ENCODE peak calls at places on chromosomes 4 and X, in five cellular contexts. One of them, this sample, is unnamed.

GRCh38 chrX:150693782-150694574 is 782 bp downstream of the MTMR1 start:
- DNase-seq in stimulated activated CD4-positive, alpha-beta T cell treated with anti-CD3 and anti-CD28 coated beads, Interleukin-12 subunit alpha, Interleukin-12 subunit beta, amount 100 ng/mL, for 48 hours: no peak
- DNase-seq in hippocampal formation: no peak
- DNase-seq in T-helper 17 cell: peak
- DNase-seq in GM12891: peak
- DNase-seq in this sample: peak

GRCh38 chrX:52265713-52266112 is 81.0 kb downstream of the MAGED4 start:
- DNase-seq in stimulated activated CD4-positive, alpha-beta T cell treated with anti-CD3 and anti-CD28 coated beads, Interleukin-12 subunit alpha, Interleukin-12 subunit beta, amount 100 ng/mL, for 48 hours: no peak
- DNase-seq in hippocampal formation: no peak
- DNase-seq in T-helper 17 cell: no peak
- DNase-seq in GM12891: no peak
- DNase-seq in this sample: no peak

GRCh38 chr4:126738926-126739325 is 893.8 kb upstream of the INTU start:
- DNase-seq in stimulated activated CD4-positive, alpha-beta T cell treated with anti-CD3 and anti-CD28 coated beads, Interleukin-12 subunit alpha, Interleukin-12 subunit beta, amount 100 ng/mL, for 48 hours: no peak
- DNase-seq in hippocampal formation: no peak
- DNase-seq in T-helper 17 cell: no peak
- DNase-seq in GM12891: no peak
- DNase-seq in this sample: no peak

GRCh38 chrX:30275498-30275897 is 28.6 kb downstream of the MAGEB1 start:
- DNase-seq in stimulated activated CD4-positive, alpha-beta T cell treated with anti-CD3 and anti-CD28 coated beads, Interleukin-12 subunit alpha, Interleukin-12 subunit beta, amount 100 ng/mL, for 48 hours: no peak
- DNase-seq in hippocampal formation: no peak
- DNase-seq in T-helper 17 cell: no peak
- DNase-seq in GM12891: no peak
- DNase-seq in this sample: no peak

GRCh38 chr4:183195534-183195933 is 96.5 kb downstream of the WWC2 start:
- DNase-seq in stimulated activated CD4-positive, alpha-beta T cell treated with anti-CD3 and anti-CD28 coated beads, Interleukin-12 subunit alpha, Interleukin-12 subunit beta, amount 100 ng/mL, for 48 hours: no peak
- DNase-seq in hippocampal formation: no peak
- DNase-seq in T-helper 17 cell: no peak
- DNase-seq in GM12891: no peak
- DNase-seq in this sample: no peak

GRCh38 chr4:123352240-123352945 is 44.2 kb upstream of the SPRY1 start:
- DNase-seq in stimulated activated CD4-positive, alpha-beta T cell treated with anti-CD3 and anti-CD28 coated beads, Interleukin-12 subunit alpha, Interleukin-12 subunit beta, amount 100 ng/mL, for 48 hours: no peak
- DNase-seq in hippocampal formation: no peak
- DNase-seq in T-helper 17 cell: no peak
- DNase-seq in GM12891: no peak
- DNase-seq in this sample: no peak

GRCh38 chr4:184782731-184783472 is 42.9 kb downstream of the ACSL1 start:
- DNase-seq in stimulated activated CD4-positive, alpha-beta T cell treated with anti-CD3 and anti-CD28 coated beads, Interleukin-12 subunit alpha, Interleukin-12 subunit beta, amount 100 ng/mL, for 48 hours: no peak
- DNase-seq in hippocampal formation: no peak
- DNase-seq in T-helper 17 cell: no peak
- DNase-seq in GM12891: no peak
- DNase-seq in this sample: no peak

GRCh38 chrX:124440674-124441073 is 94.3 kb downstream of the SH2D1A start:
- DNase-seq in stimulated activated CD4-positive, alpha-beta T cell treated with anti-CD3 and anti-CD28 coated beads, Interleukin-12 subunit alpha, Interleukin-12 subunit beta, amount 100 ng/mL, for 48 hours: no peak
- DNase-seq in hippocampal formation: no peak
- DNase-seq in T-helper 17 cell: no peak
- DNase-seq in GM12891: no peak
- DNase-seq in this sample: no peak

GRCh38 chr4:80365928-80366327 is 30.4 kb downstream of the CFAP299 start:
- DNase-seq in stimulated activated CD4-positive, alpha-beta T cell treated with anti-CD3 and anti-CD28 coated beads, Interleukin-12 subunit alpha, Interleukin-12 subunit beta, amount 100 ng/mL, for 48 hours: peak
- DNase-seq in hippocampal formation: no peak
- DNase-seq in T-helper 17 cell: peak
- DNase-seq in GM12891: no peak
- DNase-seq in this sample: peak

GRCh38 chr4:181770971-181771370 is 472.2 kb upstream of the TENM3 start:
- DNase-seq in stimulated activated CD4-positive, alpha-beta T cell treated with anti-CD3 and anti-CD28 coated beads, Interleukin-12 subunit alpha, Interleukin-12 subunit beta, amount 100 ng/mL, for 48 hours: no peak
- DNase-seq in hippocampal formation: no peak
- DNase-seq in T-helper 17 cell: no peak
- DNase-seq in GM12891: no peak
- DNase-seq in this sample: no peak

GRCh38 chr4:117831060-117831683 is 203.1 kb upstream of the NDST3 start:
- DNase-seq in stimulated activated CD4-positive, alpha-beta T cell treated with anti-CD3 and anti-CD28 coated beads, Interleukin-12 subunit alpha, Interleukin-12 subunit beta, amount 100 ng/mL, for 48 hours: no peak
- DNase-seq in hippocampal formation: no peak
- DNase-seq in T-helper 17 cell: no peak
- DNase-seq in GM12891: no peak
- DNase-seq in this sample: no peak

GRCh38 chrX:31392541-31392940 is 320.7 kb upstream of the FTHL17 start:
- DNase-seq in stimulated activated CD4-positive, alpha-beta T cell treated with anti-CD3 and anti-CD28 coated beads, Interleukin-12 subunit alpha, Interleukin-12 subunit beta, amount 100 ng/mL, for 48 hours: no peak
- DNase-seq in hippocampal formation: no peak
- DNase-seq in T-helper 17 cell: no peak
- DNase-seq in GM12891: no peak
- DNase-seq in this sample: no peak

GRCh38 chr4:8525383-8526120 is 54.6 kb upstream of the GPR78 start:
- DNase-seq in stimulated activated CD4-positive, alpha-beta T cell treated with anti-CD3 and anti-CD28 coated beads, Interleukin-12 subunit alpha, Interleukin-12 subunit beta, amount 100 ng/mL, for 48 hours: no peak
- DNase-seq in hippocampal formation: no peak
- DNase-seq in T-helper 17 cell: no peak
- DNase-seq in GM12891: no peak
- DNase-seq in this sample: no peak

GRCh38 chr4:56286763-56287162 is 100.5 kb downstream of the AASDH start:
- DNase-seq in stimulated activated CD4-positive, alpha-beta T cell treated with anti-CD3 and anti-CD28 coated beads, Interleukin-12 subunit alpha, Interleukin-12 subunit beta, amount 100 ng/mL, for 48 hours: no peak
- DNase-seq in hippocampal formation: no peak
- DNase-seq in T-helper 17 cell: no peak
- DNase-seq in GM12891: no peak
- DNase-seq in this sample: no peak